ENCODE peak calls at places on chromosomes 16 and 17, in five cellular contexts. One of them, this sample, is unnamed.

GRCh38 chr17:4474093-4474492 is 24.6 kb upstream of the SPNS2 start:
- DNase-seq in activated CD4-positive, alpha-beta T cell treated with anti-CD3 and anti-CD28 coated beads, Interleukin-2, amount 50 U/mL, for 48 hours: no peak
- DNase-seq in activated naive CD8-positive, alpha-beta T cell treated with anti-CD3 and anti-CD28 coated beads for 36 hours: no peak
- DNase-seq in cardiac muscle cell: no peak
- DNase-seq in GM23248: no peak
- DNase-seq in this sample: no peak

GRCh38 chr17:1485311-1485747 is 7.2 kb downstream of the MYO1C start:
- DNase-seq in activated naive CD8-positive, alpha-beta T cell treated with anti-CD3 and anti-CD28 coated beads for 36 hours: peak; percentile 44
- DNase-seq in cardiac muscle cell: peak; percentile 37
- DNase-seq in GM23248: peak; percentile 62
- DNase-seq in activated CD4-positive, alpha-beta T cell treated with anti-CD3 and anti-CD28 coated beads, Interleukin-2, amount 50 U/mL, for 48 hours: peak; percentile 51
- DNase-seq in this sample: no peak

GRCh38 chr16:68374961-68375660 is 64.3 kb downstream of the PRMT7 start:
- DNase-seq in activated naive CD8-positive, alpha-beta T cell treated with anti-CD3 and anti-CD28 coated beads for 36 hours: no peak
- DNase-seq in cardiac muscle cell: no peak
- DNase-seq in GM23248: peak; percentile 24
- DNase-seq in activated CD4-positive, alpha-beta T cell treated with anti-CD3 and anti-CD28 coated beads, Interleukin-2, amount 50 U/mL, for 48 hours: no peak
- DNase-seq in this sample: no peak

GRCh38 chr17:72719582-72720493 is 372.6 kb downstream of the SLC39A11 start:
- DNase-seq in activated CD4-positive, alpha-beta T cell treated with anti-CD3 and anti-CD28 coated beads, Interleukin-2, amount 50 U/mL, for 48 hours: peak; percentile 76
- DNase-seq in GM23248: no peak
- DNase-seq in cardiac muscle cell: peak; percentile 72
- DNase-seq in activated naive CD8-positive, alpha-beta T cell treated with anti-CD3 and anti-CD28 coated beads for 36 hours: peak; percentile 71
- DNase-seq in this sample: no peak

GRCh38 chr16:1654505-1655268 is 23.4 kb upstream of the JPT2 start:
- DNase-seq in GM23248: no peak
- DNase-seq in activated CD4-positive, alpha-beta T cell treated with anti-CD3 and anti-CD28 coated beads, Interleukin-2, amount 50 U/mL, for 48 hours: no peak
- DNase-seq in activated naive CD8-positive, alpha-beta T cell treated with anti-CD3 and anti-CD28 coated beads for 36 hours: no peak
- DNase-seq in cardiac muscle cell: no peak
- DNase-seq in this sample: no peak

GRCh38 chr17:45008191-45008590 is 40.1 kb upstream of the C1QL1 start:
- DNase-seq in cardiac muscle cell: no peak
- DNase-seq in GM23248: no peak
- DNase-seq in activated naive CD8-positive, alpha-beta T cell treated with anti-CD3 and anti-CD28 coated beads for 36 hours: no peak
- DNase-seq in activated CD4-positive, alpha-beta T cell treated with anti-CD3 and anti-CD28 coated beads, Interleukin-2, amount 50 U/mL, for 48 hours: no peak
- DNase-seq in this sample: no peak

GRCh38 chr16:66604376-66605176 is at the start of gene CMTM3:
- DNase-seq in GM23248: peak; percentile 87
- DNase-seq in cardiac muscle cell: peak; percentile 73
- DNase-seq in activated naive CD8-positive, alpha-beta T cell treated with anti-CD3 and anti-CD28 coated beads for 36 hours: peak; percentile 82
- DNase-seq in activated CD4-positive, alpha-beta T cell treated with anti-CD3 and anti-CD28 coated beads, Interleukin-2, amount 50 U/mL, for 48 hours: peak; percentile 83
- DNase-seq in this sample: peak; percentile 88

GRCh38 chr16:57667526-57668258 is 414 bp upstream of the ADGRG3 start:
- DNase-seq in GM23248: no peak
- DNase-seq in activated CD4-positive, alpha-beta T cell treated with anti-CD3 and anti-CD28 coated beads, Interleukin-2, amount 50 U/mL, for 48 hours: no peak
- DNase-seq in activated naive CD8-positive, alpha-beta T cell treated with anti-CD3 and anti-CD28 coated beads for 36 hours: no peak
- DNase-seq in cardiac muscle cell: peak; percentile 68
- DNase-seq in this sample: no peak

GRCh38 chr17:82356028-82356427 is 3.0 kb upstream of the TEX19 start:
- DNase-seq in GM23248: no peak
- DNase-seq in activated naive CD8-positive, alpha-beta T cell treated with anti-CD3 and anti-CD28 coated beads for 36 hours: no peak
- DNase-seq in activated CD4-positive, alpha-beta T cell treated with anti-CD3 and anti-CD28 coated beads, Interleukin-2, amount 50 U/mL, for 48 hours: no peak
- DNase-seq in cardiac muscle cell: peak; percentile 24
- DNase-seq in this sample: no peak

GRCh38 chr16:86569843-86570447 is 3.3 kb downstream of the FOXC2 start:
- DNase-seq in activated naive CD8-positive, alpha-beta T cell treated with anti-CD3 and anti-CD28 coated beads for 36 hours: no peak
- DNase-seq in GM23248: no peak
- DNase-seq in activated CD4-positive, alpha-beta T cell treated with anti-CD3 and anti-CD28 coated beads, Interleukin-2, amount 50 U/mL, for 48 hours: no peak
- DNase-seq in cardiac muscle cell: no peak
- DNase-seq in this sample: no peak

GRCh38 chr17:57487552-57487951 is 231.2 kb downstream of the MSI2 start:
- DNase-seq in cardiac muscle cell: no peak
- DNase-seq in activated CD4-positive, alpha-beta T cell treated with anti-CD3 and anti-CD28 coated beads, Interleukin-2, amount 50 U/mL, for 48 hours: no peak
- DNase-seq in activated naive CD8-positive, alpha-beta T cell treated with anti-CD3 and anti-CD28 coated beads for 36 hours: no peak
- DNase-seq in GM23248: no peak
- DNase-seq in this sample: no peak

GRCh38 chr16:14371778-14372431 is 258.2 kb downstream of the PARN start:
- DNase-seq in activated CD4-positive, alpha-beta T cell treated with anti-CD3 and anti-CD28 coated beads, Interleukin-2, amount 50 U/mL, for 48 hours: no peak
- DNase-seq in GM23248: no peak
- DNase-seq in activated naive CD8-positive, alpha-beta T cell treated with anti-CD3 and anti-CD28 coated beads for 36 hours: no peak
- DNase-seq in cardiac muscle cell: no peak
- DNase-seq in this sample: no peak

GRCh38 chr16:68732068-68732680 is 4.9 kb upstream of the CDH1 start:
- DNase-seq in cardiac muscle cell: peak; percentile 29
- DNase-seq in activated naive CD8-positive, alpha-beta T cell treated with anti-CD3 and anti-CD28 coated beads for 36 hours: no peak
- DNase-seq in GM23248: no peak
- DNase-seq in activated CD4-positive, alpha-beta T cell treated with anti-CD3 and anti-CD28 coated beads, Interleukin-2, amount 50 U/mL, for 48 hours: no peak
- DNase-seq in this sample: peak; percentile 58

GRCh38 chr16:48300391-48300856 is 53.1 kb upstream of the ABCC11 start:
- DNase-seq in activated CD4-positive, alpha-beta T cell treated with anti-CD3 and anti-CD28 coated beads, Interleukin-2, amount 50 U/mL, for 48 hours: no peak
- DNase-seq in activated naive CD8-positive, alpha-beta T cell treated with anti-CD3 and anti-CD28 coated beads for 36 hours: no peak
- DNase-seq in GM23248: peak; percentile 83
- DNase-seq in cardiac muscle cell: peak; percentile 88
- DNase-seq in this sample: no peak

GRCh38 chr17:70288540-70289290 is 119.4 kb downstream of the KCNJ2 start:
- DNase-seq in activated CD4-positive, alpha-beta T cell treated with anti-CD3 and anti-CD28 coated beads, Interleukin-2, amount 50 U/mL, for 48 hours: no peak
- DNase-seq in activated naive CD8-positive, alpha-beta T cell treated with anti-CD3 and anti-CD28 coated beads for 36 hours: no peak
- DNase-seq in GM23248: no peak
- DNase-seq in cardiac muscle cell: peak; percentile 22
- DNase-seq in this sample: no peak

GRCh38 chr17:46191332-46192210 is 1.7 kb downstream of the KANSL1 start:
- DNase-seq in activated CD4-positive, alpha-beta T cell treated with anti-CD3 and anti-CD28 coated beads, Interleukin-2, amount 50 U/mL, for 48 hours: peak; percentile 44
- DNase-seq in activated naive CD8-positive, alpha-beta T cell treated with anti-CD3 and anti-CD28 coated beads for 36 hours: peak; percentile 43
- DNase-seq in cardiac muscle cell: peak; percentile 51
- DNase-seq in GM23248: peak; percentile 83
- DNase-seq in this sample: peak; percentile 78

GRCh38 chr16:84484579-84485254 is 19.7 kb downstream of the MEAK7 start:
- DNase-seq in cardiac muscle cell: peak; percentile 78
- DNase-seq in activated CD4-positive, alpha-beta T cell treated with anti-CD3 and anti-CD28 coated beads, Interleukin-2, amount 50 U/mL, for 48 hours: peak; percentile 33
- DNase-seq in GM23248: peak; percentile 62
- DNase-seq in activated naive CD8-positive, alpha-beta T cell treated with anti-CD3 and anti-CD28 coated beads for 36 hours: no peak
- DNase-seq in this sample: peak; percentile 69